ENCODE peak calls at places on chromosome 11, in nine cellular contexts. One of them, this sample, is unnamed.

GRCh38 chr11:44555031-44555800 is 10.2 kb upstream of the CD82 start:
- DNase-seq in fibroblast of mammary gland: no peak
- DNase-seq in stimulated activated CD4-positive, alpha-beta T cell treated with anti-CD3 and anti-CD28 coated beads, Interleukin-15, amount 100 ng/mL, for 48 hours: no peak
- DNase-seq in effector memory CD4-positive, alpha-beta T cell: no peak
- DNase-seq in Panc1: no peak
- DNase-seq in ELF-1: no peak
- DNase-seq in cardiac fibroblast: no peak
- DNase-seq in posterior vena cava: no peak
- DNase-seq in mammary epithelial cell: no peak
- DNase-seq in this sample: no peak

GRCh38 chr11:128422576-128423370 is 164.6 kb downstream of the ETS1 start:
- DNase-seq in fibroblast of mammary gland: no peak
- DNase-seq in stimulated activated CD4-positive, alpha-beta T cell treated with anti-CD3 and anti-CD28 coated beads, Interleukin-15, amount 100 ng/mL, for 48 hours: peak
- DNase-seq in effector memory CD4-positive, alpha-beta T cell: peak
- DNase-seq in Panc1: no peak
- DNase-seq in ELF-1: no peak
- DNase-seq in cardiac fibroblast: no peak
- DNase-seq in posterior vena cava: no peak
- DNase-seq in mammary epithelial cell: no peak
- DNase-seq in this sample: no peak

GRCh38 chr11:2586091-2586792 is 113.6 kb downstream of the KCNQ1OT1 start:
- DNase-seq in fibroblast of mammary gland: no peak
- DNase-seq in stimulated activated CD4-positive, alpha-beta T cell treated with anti-CD3 and anti-CD28 coated beads, Interleukin-15, amount 100 ng/mL, for 48 hours: no peak
- DNase-seq in effector memory CD4-positive, alpha-beta T cell: no peak
- DNase-seq in Panc1: no peak
- DNase-seq in ELF-1: no peak
- DNase-seq in cardiac fibroblast: no peak
- DNase-seq in posterior vena cava: peak
- DNase-seq in mammary epithelial cell: no peak
- DNase-seq in this sample: no peak

GRCh38 chr11:62088331-62088933 is 35.4 kb upstream of the INCENP start:
- DNase-seq in fibroblast of mammary gland: no peak
- DNase-seq in stimulated activated CD4-positive, alpha-beta T cell treated with anti-CD3 and anti-CD28 coated beads, Interleukin-15, amount 100 ng/mL, for 48 hours: no peak
- DNase-seq in effector memory CD4-positive, alpha-beta T cell: no peak
- DNase-seq in Panc1: no peak
- DNase-seq in ELF-1: no peak
- DNase-seq in cardiac fibroblast: peak
- DNase-seq in posterior vena cava: no peak
- DNase-seq in mammary epithelial cell: no peak
- DNase-seq in this sample: no peak

GRCh38 chr11:69280994-69281393 is 13.0 kb upstream of the MYEOV start:
- DNase-seq in fibroblast of mammary gland: peak
- DNase-seq in stimulated activated CD4-positive, alpha-beta T cell treated with anti-CD3 and anti-CD28 coated beads, Interleukin-15, amount 100 ng/mL, for 48 hours: no peak
- DNase-seq in effector memory CD4-positive, alpha-beta T cell: no peak
- DNase-seq in Panc1: no peak
- DNase-seq in ELF-1: no peak
- DNase-seq in cardiac fibroblast: peak
- DNase-seq in posterior vena cava: no peak
- DNase-seq in mammary epithelial cell: peak
- DNase-seq in this sample: peak

GRCh38 chr11:125262825-125263218 is 98.3 kb downstream of the PKNOX2 start:
- DNase-seq in fibroblast of mammary gland: no peak
- DNase-seq in stimulated activated CD4-positive, alpha-beta T cell treated with anti-CD3 and anti-CD28 coated beads, Interleukin-15, amount 100 ng/mL, for 48 hours: no peak
- DNase-seq in effector memory CD4-positive, alpha-beta T cell: no peak
- DNase-seq in Panc1: no peak
- DNase-seq in ELF-1: peak
- DNase-seq in cardiac fibroblast: peak
- DNase-seq in posterior vena cava: no peak
- DNase-seq in mammary epithelial cell: no peak
- DNase-seq in this sample: peak

GRCh38 chr11:119376197-119376847 is 5.2 kb downstream of the USP2 start:
- DNase-seq in fibroblast of mammary gland: no peak
- DNase-seq in stimulated activated CD4-positive, alpha-beta T cell treated with anti-CD3 and anti-CD28 coated beads, Interleukin-15, amount 100 ng/mL, for 48 hours: no peak
- DNase-seq in effector memory CD4-positive, alpha-beta T cell: no peak
- DNase-seq in Panc1: no peak
- DNase-seq in ELF-1: no peak
- DNase-seq in cardiac fibroblast: no peak
- DNase-seq in posterior vena cava: peak
- DNase-seq in mammary epithelial cell: peak
- DNase-seq in this sample: no peak

GRCh38 chr11:131609317-131609716 is 238.9 kb downstream of the NTM start:
- DNase-seq in fibroblast of mammary gland: peak
- DNase-seq in stimulated activated CD4-positive, alpha-beta T cell treated with anti-CD3 and anti-CD28 coated beads, Interleukin-15, amount 100 ng/mL, for 48 hours: no peak
- DNase-seq in effector memory CD4-positive, alpha-beta T cell: no peak
- DNase-seq in Panc1: no peak
- DNase-seq in ELF-1: no peak
- DNase-seq in cardiac fibroblast: no peak
- DNase-seq in posterior vena cava: no peak
- DNase-seq in mammary epithelial cell: peak
- DNase-seq in this sample: peak

GRCh38 chr11:78659326-78660319 is 85.0 kb upstream of the NARS2 start:
- DNase-seq in fibroblast of mammary gland: no peak
- DNase-seq in stimulated activated CD4-positive, alpha-beta T cell treated with anti-CD3 and anti-CD28 coated beads, Interleukin-15, amount 100 ng/mL, for 48 hours: no peak
- DNase-seq in effector memory CD4-positive, alpha-beta T cell: no peak
- DNase-seq in Panc1: no peak
- DNase-seq in ELF-1: no peak
- DNase-seq in cardiac fibroblast: no peak
- DNase-seq in posterior vena cava: peak
- DNase-seq in mammary epithelial cell: peak
- DNase-seq in this sample: no peak

GRCh38 chr11:122317337-122317736 is 201.3 kb upstream of the BLID start:
- DNase-seq in fibroblast of mammary gland: no peak
- DNase-seq in stimulated activated CD4-positive, alpha-beta T cell treated with anti-CD3 and anti-CD28 coated beads, Interleukin-15, amount 100 ng/mL, for 48 hours: no peak
- DNase-seq in effector memory CD4-positive, alpha-beta T cell: no peak
- DNase-seq in Panc1: no peak
- DNase-seq in ELF-1: no peak
- DNase-seq in cardiac fibroblast: no peak
- DNase-seq in posterior vena cava: no peak
- DNase-seq in mammary epithelial cell: no peak
- DNase-seq in this sample: peak

GRCh38 chr11:63869686-63870085 is 30.8 kb downstream of the MARK2 start:
- DNase-seq in fibroblast of mammary gland: no peak
- DNase-seq in stimulated activated CD4-positive, alpha-beta T cell treated with anti-CD3 and anti-CD28 coated beads, Interleukin-15, amount 100 ng/mL, for 48 hours: no peak
- DNase-seq in effector memory CD4-positive, alpha-beta T cell: peak
- DNase-seq in Panc1: no peak
- DNase-seq in ELF-1: no peak
- DNase-seq in cardiac fibroblast: no peak
- DNase-seq in posterior vena cava: peak
- DNase-seq in mammary epithelial cell: no peak
- DNase-seq in this sample: no peak

GRCh38 chr11:57458410-57459111 is 1.8 kb upstream of the RTN4RL2 start:
- DNase-seq in fibroblast of mammary gland: peak
- DNase-seq in stimulated activated CD4-positive, alpha-beta T cell treated with anti-CD3 and anti-CD28 coated beads, Interleukin-15, amount 100 ng/mL, for 48 hours: no peak
- DNase-seq in effector memory CD4-positive, alpha-beta T cell: peak
- DNase-seq in Panc1: no peak
- DNase-seq in ELF-1: peak
- DNase-seq in cardiac fibroblast: peak
- DNase-seq in posterior vena cava: no peak
- DNase-seq in mammary epithelial cell: no peak
- DNase-seq in this sample: peak

GRCh38 chr11:44300881-44301855 is 8.8 kb downstream of the ALX4 start:
- DNase-seq in fibroblast of mammary gland: peak
- DNase-seq in stimulated activated CD4-positive, alpha-beta T cell treated with anti-CD3 and anti-CD28 coated beads, Interleukin-15, amount 100 ng/mL, for 48 hours: no peak
- DNase-seq in effector memory CD4-positive, alpha-beta T cell: no peak
- DNase-seq in Panc1: no peak
- DNase-seq in ELF-1: peak
- DNase-seq in cardiac fibroblast: peak
- DNase-seq in posterior vena cava: no peak
- DNase-seq in mammary epithelial cell: no peak
- DNase-seq in this sample: no peak

GRCh38 chr11:26150046-26150445 is 181.9 kb upstream of the ANO3 start:
- DNase-seq in fibroblast of mammary gland: no peak
- DNase-seq in stimulated activated CD4-positive, alpha-beta T cell treated with anti-CD3 and anti-CD28 coated beads, Interleukin-15, amount 100 ng/mL, for 48 hours: no peak
- DNase-seq in effector memory CD4-positive, alpha-beta T cell: no peak
- DNase-seq in Panc1: no peak
- DNase-seq in ELF-1: no peak
- DNase-seq in cardiac fibroblast: no peak
- DNase-seq in posterior vena cava: peak
- DNase-seq in mammary epithelial cell: no peak
- DNase-seq in this sample: no peak

GRCh38 chr11:72771507-72771906 is 19.3 kb upstream of the ARAP1 start:
- DNase-seq in fibroblast of mammary gland: peak
- DNase-seq in stimulated activated CD4-positive, alpha-beta T cell treated with anti-CD3 and anti-CD28 coated beads, Interleukin-15, amount 100 ng/mL, for 48 hours: no peak
- DNase-seq in effector memory CD4-positive, alpha-beta T cell: no peak
- DNase-seq in Panc1: no peak
- DNase-seq in ELF-1: no peak
- DNase-seq in cardiac fibroblast: peak
- DNase-seq in posterior vena cava: no peak
- DNase-seq in mammary epithelial cell: no peak
- DNase-seq in this sample: peak

GRCh38 chr11:82465481-82465880 is 268.2 kb downstream of the FAM181B start:
- DNase-seq in fibroblast of mammary gland: peak
- DNase-seq in stimulated activated CD4-positive, alpha-beta T cell treated with anti-CD3 and anti-CD28 coated beads, Interleukin-15, amount 100 ng/mL, for 48 hours: no peak
- DNase-seq in effector memory CD4-positive, alpha-beta T cell: no peak
- DNase-seq in Panc1: no peak
- DNase-seq in ELF-1: no peak
- DNase-seq in cardiac fibroblast: no peak
- DNase-seq in posterior vena cava: no peak
- DNase-seq in mammary epithelial cell: no peak
- DNase-seq in this sample: no peak

This sample was measured in fibroblast of the aortic adventitia.